ENCODE peak calls at places on chromosomes 6 and 20, in nine cellular contexts. N is neuronal stem cell; A is PC-3; E is NCI-H524; J is activated T-cell treated with anti-CD3 and anti-CD28 coated beads, Interleukin-2, amount 50 U/mL, for 1 hour; U is iris pigment epithelial cell; I is GM12892; Y is NCI-H1694; B is effector CD4-positive, alpha-beta T cell. P is an unnamed sample.

GRCh38 chr6:137216106-137216505 is 3.1 kb downstream of the IFNGR1 start:
- DNase-seq in N (no peak), A (no peak), E (no peak), J (no peak), U (peak), I (no peak), Y (no peak), B (no peak), P (no peak)

GRCh38 chr20:47578543-47578942 is 76.9 kb downstream of the NCOA3 start:
- DNase-seq in N (no peak), A (no peak), E (no peak), J (no peak), U (no peak), I (no peak), Y (no peak), B (no peak), P (no peak)

GRCh38 chr20:59772931-59773913 is 160.2 kb downstream of the SYCP2 start:
- DNase-seq in N (no peak), A (peak), E (no peak), J (no peak), U (no peak), I (no peak), Y (no peak), B (no peak), P (peak)

GRCh38 chr6:170085475-170086401 is 205.1 kb downstream of the DLL1 start:
- DNase-seq in N (no peak), A (no peak), E (no peak), J (peak), U (no peak), I (no peak), Y (no peak), B (no peak), P (no peak)

GRCh38 chr6:170044836-170045562 is 245.9 kb downstream of the DLL1 start:
- DNase-seq in N (no peak), A (no peak), E (no peak), J (no peak), U (no peak), I (no peak), Y (no peak), B (no peak), P (no peak)

GRCh38 chr20:18971574-18971973 is 158.0 kb downstream of the SCP2D1 start:
- DNase-seq in N (no peak), A (peak), E (no peak), J (no peak), U (no peak), I (no peak), Y (no peak), B (no peak), P (peak)

GRCh38 chr6:140039343-140039742 is 664.9 kb upstream of the CITED2 start:
- DNase-seq in N (no peak), A (no peak), E (no peak), J (no peak), U (no peak), I (no peak), Y (no peak), B (no peak), P (no peak)

GRCh38 chr6:53646606-53647005 is 18.9 kb downstream of the KLHL31 start:
- DNase-seq in N (no peak), A (no peak), E (no peak), J (no peak), U (no peak), I (no peak), Y (no peak), B (no peak), P (no peak)

GRCh38 chr20:10556519-10557083 is 117.2 kb downstream of the JAG1 start:
- DNase-seq in N (no peak), A (no peak), E (no peak), J (no peak), U (no peak), I (no peak), Y (no peak), B (no peak), P (no peak)

GRCh38 chr20:7856756-7857155 is 83.5 kb downstream of the HAO1 start:
- DNase-seq in N (no peak), A (peak), E (no peak), J (no peak), U (peak), I (no peak), Y (no peak), B (no peak), P (no peak)